ENCODE peak calls at places on chromosomes 11 and 22, in five cellular contexts. Z is pons, R is lower leg skin, X is posterior cingulate gyrus, B is OCI-LY7. K is an unnamed sample.

GRCh38 chr22:39239561-39240423 is 5.0 kb downstream of the PDGFB start:
- DNase-seq in Z (no peak), R (peak), X (no peak), B (no peak), K (no peak)

GRCh38 chr22:17443413-17444203 is 74.3 kb downstream of the CECR2 start:
- DNase-seq in Z (no peak), R (no peak), X (no peak), B (no peak), K (no peak)

GRCh38 chr11:126499124-126499752 is 143.8 kb downstream of the ST3GAL4 start:
- DNase-seq in Z (no peak), R (no peak), X (no peak), B (no peak), K (no peak)

GRCh38 chr11:115607621-115608191 is 103.5 kb upstream of the CADM1 start:
- DNase-seq in Z (no peak), R (no peak), X (no peak), B (no peak), K (no peak)

GRCh38 chr11:33329705-33330329 is 72.6 kb downstream of the HIPK3 start:
- DNase-seq in Z (peak), R (peak), X (no peak), B (peak), K (peak)

GRCh38 chr11:69134957-69135356 is 20.8 kb upstream of the SMIM38 start:
- DNase-seq in Z (no peak), R (no peak), X (no peak), B (no peak), K (no peak)

GRCh38 chr11:133082851-133083488 is 449.3 kb downstream of the OPCML start:
- DNase-seq in Z (peak), R (no peak), X (peak), B (no peak), K (no peak)

GRCh38 chr11:86571273-86571948 is 101.0 kb downstream of the ME3 start:
- DNase-seq in Z (no peak), R (no peak), X (no peak), B (no peak), K (no peak)

GRCh38 chr11:119472856-119473222 is 49.9 kb upstream of the THY1 start:
- DNase-seq in Z (no peak), R (peak), X (no peak), B (no peak), K (no peak)

GRCh38 chr11:117984471-117984870 is 1.7 kb upstream of the IL10RA start:
- DNase-seq in Z (no peak), R (no peak), X (no peak), B (no peak), K (no peak)

GRCh38 chr11:1449516-1450270 is 36.9 kb downstream of the MOB2 start:
- DNase-seq in Z (no peak), R (no peak), X (no peak), B (no peak), K (no peak)

GRCh38 chr11:45832835-45833446 is 14.3 kb upstream of the CRY2 start:
- DNase-seq in Z (no peak), R (no peak), X (no peak), B (no peak), K (no peak)

GRCh38 chr11:109130910-109131309 is 291.1 kb upstream of the C11orf87 start:
- DNase-seq in Z (no peak), R (no peak), X (no peak), B (no peak), K (no peak)

GRCh38 chr11:65309006-65309405 is 5.7 kb upstream of the CDC42EP2 start:
- DNase-seq in Z (no peak), R (no peak), X (no peak), B (no peak), K (no peak)

GRCh38 chr11:34427171-34427805 is 11.4 kb upstream of the CAT start:
- DNase-seq in Z (no peak), R (no peak), X (no peak), B (no peak), K (no peak)

GRCh38 chr11:92048415-92048814 is 176.2 kb upstream of the FAT3 start:
- DNase-seq in Z (no peak), R (no peak), X (no peak), B (no peak), K (no peak)

GRCh38 chr11:75323609-75324008 is 27.9 kb downstream of the ARRB1 start:
- DNase-seq in Z (no peak), R (no peak), X (no peak), B (no peak), K (no peak)

GRCh38 chr11:78905756-78906155 is 331.1 kb upstream of the NARS2 start:
- DNase-seq in Z (peak), R (no peak), X (no peak), B (no peak), K (no peak)

GRCh38 chr22:19674129-19674928 is 40.0 kb upstream of the SEPTIN5 start:
- DNase-seq in Z (no peak), R (no peak), X (no peak), B (no peak), K (no peak)

GRCh38 chr22:17370036-17370765 is 941 bp downstream of the CECR2 start:
- DNase-seq in Z (no peak), R (no peak), X (no peak), B (no peak), K (no peak)

K was measured in T-cell.